ENCODE peak calls at places on chromosomes 6 and 20, in seven cellular contexts. L, T, V, U, K, H and N are unnamed samples.
A peak's percentile ranks its signal among the peaks of the same experiment; 100 is the strongest.

GRCh38 chr20:3068986-3069900 is 2.2 kb upstream of the OXT start:
- DNase-seq in T (no peak), U (peak; percentile 59), V (no peak), H (peak; percentile 45), K (no peak), L (peak; percentile 38), N (no peak)

GRCh38 chr6:118319890-118320289 is 228.2 kb upstream of the PLN start:
- DNase-seq in H (no peak), V (no peak), K (no peak), U (no peak), T (no peak), L (no peak), N (no peak)

GRCh38 chr6:118377711-118378414 is 170.2 kb upstream of the PLN start:
- DNase-seq in K (no peak), T (peak; percentile 73), V (no peak), U (peak; percentile 74), H (no peak), L (no peak), N (no peak)

GRCh38 chr6:15523679-15524630 is 138.9 kb downstream of the DTNBP1 start:
- DNase-seq in H (no peak), U (no peak), V (no peak), K (no peak), L (no peak), T (peak; percentile 50), N (no peak)

GRCh38 chr20:13333793-13334192 is 112.7 kb downstream of the ISM1 start:
- DNase-seq in K (no peak), U (no peak), V (no peak), H (no peak), L (no peak), T (no peak), N (peak; percentile 24)

GRCh38 chr6:16104624-16105023 is 24.3 kb upstream of the MYLIP start:
- DNase-seq in T (no peak), K (no peak), L (no peak), H (no peak), V (no peak), U (no peak), N (no peak)

GRCh38 chr20:1388706-1389483 is 4.0 kb downstream of the FKBP1A start:
- DNase-seq in U (no peak), K (no peak), T (no peak), V (no peak), L (no peak), H (no peak), N (no peak)

GRCh38 chr20:61847420-61847748 is 218.3 kb downstream of the TAF4 start:
- DNase-seq in L (no peak), T (no peak), K (no peak), V (no peak), U (no peak), H (no peak), N (no peak)

GRCh38 chr6:35471836-35472345 is 3.7 kb downstream of the RPL10A start:
- DNase-seq in T (no peak), U (no peak), L (no peak), H (no peak), K (no peak), V (no peak), N (no peak)

GRCh38 chr20:59948212-59948611 is 8.0 kb downstream of the FAM217B start:
- DNase-seq in L (no peak), U (no peak), H (no peak), K (no peak), T (no peak), V (no peak), N (no peak)

GRCh38 chr20:38286586-38287502 is 17.1 kb upstream of the BPI start:
- DNase-seq in T (no peak), U (no peak), H (no peak), V (peak; percentile 97), L (no peak), K (no peak), N (no peak)

GRCh38 chr6:130765181-130765727 is 62.0 kb upstream of the SMLR1 start:
- DNase-seq in U (no peak), L (no peak), H (no peak), K (no peak), T (no peak), V (no peak), N (no peak)

GRCh38 chr6:129886401-129887155 is 25.5 kb upstream of the TMEM244 start:
- DNase-seq in L (no peak), H (no peak), T (no peak), U (no peak), V (no peak), K (no peak), N (no peak)

GRCh38 chr20:1203630-1204029 is 376 bp downstream of the C20orf202 start:
- DNase-seq in U (no peak), K (no peak), T (no peak), H (no peak), V (no peak), L (no peak), N (peak; percentile 34)

GRCh38 chr6:106026748-106027147 is 59.4 kb upstream of the PRDM1 start:
- DNase-seq in H (no peak), K (no peak), V (peak; percentile 35), U (no peak), L (no peak), T (no peak), N (no peak)

GRCh38 chr20:4371623-4372246 is 350.0 kb upstream of the PRND start:
- DNase-seq in H (no peak), V (no peak), L (no peak), K (no peak), T (no peak), U (no peak), N (no peak)

GRCh38 chr6:106077881-106078280 is 8.3 kb upstream of the PRDM1 start:
- DNase-seq in L (no peak), V (no peak), H (no peak), K (no peak), U (no peak), T (no peak), N (no peak)

GRCh38 chr6:26054937-26055669 is 32.1 kb upstream of the HFE start:
- DNase-seq in V (peak; percentile 97), K (peak; percentile 98), H (peak; percentile 93), U (peak; percentile 95), T (peak; percentile 84), L (peak; percentile 87), N (peak; percentile 90)

GRCh38 chr6:84052204-84052882 is 18.8 kb downstream of the MRAP2 start:
- DNase-seq in L (no peak), V (peak; percentile 80), K (peak; percentile 53), U (peak; percentile 89), H (no peak), T (no peak), N (no peak)
- H3K4me3 ChIP-seq in L (no peak overlapping the region), V (peak overlapping the region; percentile 19), K (no peak overlapping the region), U (peak overlapping the region; percentile 36), H (no peak overlapping the region), T (no peak overlapping the region), N (no peak overlapping the region)

GRCh38 chr20:63924241-63924640 is 29.3 kb downstream of the DNAJC5 start:
- DNase-seq in V (no peak), L (no peak), H (no peak), T (no peak), U (no peak), K (no peak), N (no peak)
- H3K4me3 ChIP-seq in V (no peak overlapping the region), L (no peak overlapping the region), H (no peak overlapping the region), T (no peak overlapping the region), U (no peak overlapping the region), K (no peak overlapping the region), N (no peak overlapping the region)

GRCh38 chr6:108078191-108078590 is 3.6 kb upstream of the OSTM1 start:
- DNase-seq in H (no peak), U (no peak), L (no peak), K (no peak), V (peak; percentile 64), T (no peak), N (no peak)

GRCh38 chr6:108068618-108069017 is 5.9 kb downstream of the OSTM1 start:
- DNase-seq in L (no peak), H (no peak), T (no peak), U (no peak), K (no peak), V (no peak), N (no peak)

GRCh38 chr6:108074359-108075144 is at the start of gene OSTM1:
- DNase-seq in K (peak; percentile 79), H (peak; percentile 91), L (peak; percentile 94), T (peak; percentile 97), V (peak; percentile 87), U (peak; percentile 90), N (peak; percentile 95)

GRCh38 chr6:108071736-108072276 is 2.7 kb downstream of the OSTM1 start:
- DNase-seq in H (no peak), K (no peak), V (no peak), L (no peak), T (no peak), U (peak; percentile 69), N (no peak)

GRCh38 chr6:108074057-108074358 is 533 bp downstream of the OSTM1 start:
- DNase-seq in U (no peak), V (no peak), T (no peak), K (no peak), L (no peak), H (no peak), N (no peak)
- H3K4me3 ChIP-seq in U (peak overlapping the region; percentile 86), V (peak overlapping the region; percentile 85), T (peak overlapping the region; percentile 94), K (peak overlapping the region; percentile 99), L (peak overlapping the region; percentile 90), H (peak overlapping the region; percentile 100), N (peak overlapping the region; percentile 97)

DNA sequence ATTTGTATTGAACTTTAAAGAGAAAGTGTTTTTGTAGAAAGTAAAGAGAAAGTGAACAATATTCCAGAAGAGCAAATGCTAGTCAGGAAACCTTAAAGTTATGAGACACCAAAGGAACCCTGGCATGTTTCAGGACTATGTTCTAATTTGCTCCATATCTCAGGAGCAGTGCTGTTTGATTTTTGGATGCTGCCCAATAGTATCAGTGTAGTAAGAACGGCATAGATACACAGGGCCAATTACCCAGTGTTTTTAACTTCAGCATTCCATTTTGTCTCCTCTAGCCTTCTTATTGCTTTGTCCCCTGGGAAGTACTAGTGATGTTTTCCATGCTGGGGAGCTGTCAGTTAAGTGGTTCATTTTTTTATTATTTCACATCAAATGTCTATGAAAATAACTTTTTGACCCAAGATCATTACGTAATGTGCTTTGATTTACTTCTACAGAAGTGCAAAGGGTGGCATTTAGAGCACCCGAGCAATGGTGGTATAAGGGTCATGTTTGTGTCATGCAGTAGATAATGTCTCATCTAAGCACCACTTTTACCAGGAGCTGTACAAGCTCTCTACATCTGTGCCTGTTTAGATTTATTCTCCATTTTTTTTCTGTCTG is 198.9 kb upstream of the OPRM1 start:
- DNase-seq in L (no peak), T (no peak), U (no peak), V (no peak), K (no peak), H (no peak), N (no peak)
- H3K4me3 ChIP-seq in L (no peak overlapping the region), T (no peak overlapping the region), U (no peak overlapping the region), V (no peak overlapping the region), K (no peak overlapping the region), H (no peak overlapping the region), N (no peak overlapping the region)

GRCh38 chr6:57174511-57174907 is 2.4 kb downstream of the BAG2 start:
- DNase-seq in L (no peak), U (no peak), T (no peak), V (no peak), K (peak; percentile 11), H (no peak), N (no peak)
- H3K4me3 ChIP-seq in L (peak overlapping the region; percentile 73), U (peak overlapping the region; percentile 75), T (peak overlapping the region; percentile 71), V (peak overlapping the region; percentile 66), K (peak overlapping the region; percentile 72), H (peak overlapping the region; percentile 88), N (no peak overlapping the region)